ENCODE peak calls at places on chromosomes 13 and 19, in six cellular contexts. One of them, this sample, is unnamed.

GRCh38 chr19:49335071-49335783 is at the start of gene CD37:
- DNase-seq in H9: peak; percentile 21
- DNase-seq in H1: no peak
- DNase-seq in mesenchymal stem cell: no peak
- DNase-seq in IMR-90: no peak
- DNase-seq in neuronal stem cell: no peak
- DNase-seq in this sample: no peak

GRCh38 chr13:36986462-36987240 is 12.5 kb downstream of the ALG5 start:
- DNase-seq in H1: no peak
- DNase-seq in mesenchymal stem cell: peak; percentile 17
- DNase-seq in IMR-90: peak; percentile 70
- DNase-seq in neuronal stem cell: no peak
- DNase-seq in H9: no peak
- DNase-seq in this sample: peak; percentile 67

GRCh38 chr13:50735071-50735470 is 108.4 kb downstream of the DLEU7 start:
- DNase-seq in H1: no peak
- DNase-seq in H9: no peak
- DNase-seq in IMR-90: no peak
- DNase-seq in mesenchymal stem cell: no peak
- DNase-seq in neuronal stem cell: no peak
- DNase-seq in this sample: no peak

GRCh38 chr19:10295305-10295846 is 5.6 kb downstream of the ICAM5 start:
- DNase-seq in mesenchymal stem cell: no peak
- DNase-seq in neuronal stem cell: no peak
- DNase-seq in H1: no peak
- DNase-seq in H9: peak; percentile 60
- DNase-seq in IMR-90: no peak
- DNase-seq in this sample: peak; percentile 27

GRCh38 chr13:106369858-106370257 is 165.6 kb downstream of the EFNB2 start:
- DNase-seq in H9: no peak
- DNase-seq in neuronal stem cell: no peak
- DNase-seq in mesenchymal stem cell: no peak
- DNase-seq in H1: no peak
- DNase-seq in IMR-90: no peak
- DNase-seq in this sample: no peak

GRCh38 chr13:101751488-101751887 is 299.0 kb downstream of the ITGBL1 start:
- DNase-seq in H1: no peak
- DNase-seq in mesenchymal stem cell: peak; percentile 85
- DNase-seq in IMR-90: peak; percentile 77
- DNase-seq in neuronal stem cell: no peak
- DNase-seq in H9: no peak
- DNase-seq in this sample: peak; percentile 93

GRCh38 chr13:114259974-114260373 is 21.4 kb upstream of the UPF3A start:
- DNase-seq in H9: no peak
- DNase-seq in neuronal stem cell: no peak
- DNase-seq in mesenchymal stem cell: no peak
- DNase-seq in H1: no peak
- DNase-seq in IMR-90: no peak
- DNase-seq in this sample: no peak

GRCh38 chr13:77222909-77223308 is 104.0 kb downstream of the MYCBP2 start:
- DNase-seq in neuronal stem cell: no peak
- DNase-seq in H1: no peak
- DNase-seq in mesenchymal stem cell: no peak
- DNase-seq in IMR-90: no peak
- DNase-seq in H9: no peak
- DNase-seq in this sample: no peak

GRCh38 chr13:106139407-106139806 is 396.1 kb downstream of the EFNB2 start:
- DNase-seq in IMR-90: peak; percentile 38
- DNase-seq in mesenchymal stem cell: peak; percentile 11
- DNase-seq in H1: no peak
- DNase-seq in H9: no peak
- DNase-seq in neuronal stem cell: no peak
- DNase-seq in this sample: peak; percentile 71

GRCh38 chr13:112229445-112229844 is 146.7 kb upstream of the SPACA7 start:
- DNase-seq in H9: no peak
- DNase-seq in IMR-90: no peak
- DNase-seq in mesenchymal stem cell: no peak
- DNase-seq in H1: no peak
- DNase-seq in neuronal stem cell: no peak
- DNase-seq in this sample: no peak

GRCh38 chr13:50437252-50437651 is 406.2 kb downstream of the DLEU7 start:
- DNase-seq in H9: no peak
- DNase-seq in IMR-90: peak; percentile 87
- DNase-seq in H1: no peak
- DNase-seq in mesenchymal stem cell: peak; percentile 91
- DNase-seq in neuronal stem cell: no peak
- DNase-seq in this sample: peak; percentile 22

GRCh38 chr13:41544824-41545707 is 87.7 kb downstream of the RGCC start:
- DNase-seq in H9: no peak
- DNase-seq in IMR-90: peak; percentile 28
- DNase-seq in mesenchymal stem cell: peak; percentile 26
- DNase-seq in H1: no peak
- DNase-seq in neuronal stem cell: no peak
- DNase-seq in this sample: no peak

GRCh38 chr19:55617426-55617825 is 6.9 kb downstream of the ZNF784 start:
- DNase-seq in IMR-90: no peak
- DNase-seq in H1: no peak
- DNase-seq in neuronal stem cell: no peak
- DNase-seq in mesenchymal stem cell: no peak
- DNase-seq in H9: no peak
- DNase-seq in this sample: no peak

DNA sequence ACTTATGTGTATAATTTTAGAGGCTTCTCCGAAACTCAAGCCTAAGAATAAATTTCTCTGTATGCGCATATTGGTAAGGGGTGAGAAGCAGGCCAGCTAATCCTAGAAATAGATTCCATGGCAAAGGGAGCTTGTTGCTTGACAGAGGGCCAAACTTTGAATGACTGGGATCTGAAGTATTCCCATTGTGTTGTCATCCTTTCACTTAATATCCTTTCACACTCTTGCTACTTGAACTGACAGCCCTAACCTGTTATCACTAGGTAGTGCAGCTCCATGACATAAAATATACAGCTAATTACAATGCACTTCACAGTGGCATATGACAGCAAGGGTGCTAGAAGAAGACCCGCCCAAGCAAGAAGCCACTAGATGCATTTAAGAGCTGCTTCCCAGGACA is 309.8 kb downstream of the OXGR1 start:
- DNase-seq in mesenchymal stem cell: no peak
- DNase-seq in IMR-90: no peak
- DNase-seq in H9: no peak
- DNase-seq in H1: no peak
- DNase-seq in neuronal stem cell: no peak
- DNase-seq in this sample: no peak
- H4K91ac ChIP-seq in mesenchymal stem cell: no peak overlapping the region
- H4K91ac ChIP-seq in IMR-90: no peak overlapping the region
- H4K91ac ChIP-seq in H9: no peak overlapping the region
- H4K91ac ChIP-seq in H1: no peak overlapping the region
- H4K91ac ChIP-seq in neuronal stem cell: no peak overlapping the region
- H4K91ac ChIP-seq in this sample: no peak overlapping the region

GRCh38 chr13:44398606-44399005 is 25.0 kb downstream of the SERP2 start:
- DNase-seq in mesenchymal stem cell: no peak
- DNase-seq in H9: no peak
- DNase-seq in H1: no peak
- DNase-seq in IMR-90: no peak
- DNase-seq in neuronal stem cell: no peak
- DNase-seq in this sample: no peak
- H2BK120ac ChIP-seq in mesenchymal stem cell: peak overlapping the region; percentile 77
- H2BK120ac ChIP-seq in H9: no peak overlapping the region
- H2BK120ac ChIP-seq in H1: no peak overlapping the region
- H2BK120ac ChIP-seq in IMR-90: no peak overlapping the region
- H2BK120ac ChIP-seq in neuronal stem cell: no peak overlapping the region
- H2BK120ac ChIP-seq in this sample: no peak overlapping the region

GRCh38 chr13:87166348-87166747 is 504.8 kb upstream of the SLITRK5 start:
- DNase-seq in H9: no peak
- DNase-seq in mesenchymal stem cell: no peak
- DNase-seq in IMR-90: no peak
- DNase-seq in neuronal stem cell: no peak
- DNase-seq in H1: no peak
- DNase-seq in this sample: no peak

GRCh38 chr13:87168390-87168789 is 502.8 kb upstream of the SLITRK5 start:
- DNase-seq in mesenchymal stem cell: no peak
- DNase-seq in H1: no peak
- DNase-seq in neuronal stem cell: no peak
- DNase-seq in H9: no peak
- DNase-seq in IMR-90: no peak
- DNase-seq in this sample: no peak

GRCh38 chr13:87169337-87169736 is 501.8 kb upstream of the SLITRK5 start:
- DNase-seq in neuronal stem cell: no peak
- DNase-seq in IMR-90: no peak
- DNase-seq in H1: no peak
- DNase-seq in H9: no peak
- DNase-seq in mesenchymal stem cell: no peak
- DNase-seq in this sample: no peak

GRCh38 chr13:87172166-87172825 is 498.9 kb upstream of the SLITRK5 start:
- DNase-seq in mesenchymal stem cell: peak; percentile 17
- DNase-seq in IMR-90: no peak
- DNase-seq in H9: no peak
- DNase-seq in neuronal stem cell: no peak
- DNase-seq in H1: no peak
- DNase-seq in this sample: no peak
- H2AK5ac ChIP-seq in mesenchymal stem cell: no peak overlapping the region
- H2AK5ac ChIP-seq in IMR-90: no peak overlapping the region
- H2AK5ac ChIP-seq in H9: no peak overlapping the region
- H2AK5ac ChIP-seq in neuronal stem cell: no peak overlapping the region
- H2AK5ac ChIP-seq in H1: no peak overlapping the region
- H2AK5ac ChIP-seq in this sample: no peak overlapping the region

GRCh38 chr19:35619290-35619923 is 6.9 kb downstream of the HAUS5 start:
- DNase-seq in neuronal stem cell: no peak
- DNase-seq in H1: no peak
- DNase-seq in H9: no peak
- DNase-seq in IMR-90: no peak
- DNase-seq in mesenchymal stem cell: no peak
- DNase-seq in this sample: no peak
- H4K91ac ChIP-seq in neuronal stem cell: no peak overlapping the region
- H4K91ac ChIP-seq in H1: no peak overlapping the region
- H4K91ac ChIP-seq in H9: no peak overlapping the region
- H4K91ac ChIP-seq in IMR-90: no peak overlapping the region
- H4K91ac ChIP-seq in mesenchymal stem cell: no peak overlapping the region
- H4K91ac ChIP-seq in this sample: no peak overlapping the region